ENCODE peak calls at places on chromosomes 2 and 18, in four cellular contexts. Z is HepG2, E is K562, X is GM12878. S is an unnamed sample.

GRCh38 chr2:95073856-95074662 is 47.5 kb downstream of the MRPS5 start:
- DNase-seq in E (no peak), Z (no peak), X (no peak), S (no peak)

GRCh38 chr2:156649596-156649995 is 213.4 kb downstream of the GPD2 start:
- DNase-seq in E (no peak), X (no peak), Z (no peak), S (no peak)

GRCh38 chr2:236350426-236350825 is 86.2 kb upstream of the ASB18 start:
- DNase-seq in E (no peak), X (no peak), Z (no peak), S (no peak)

GRCh38 chr2:189015378-189015777 is 41.2 kb downstream of the COL3A1 start:
- DNase-seq in X (no peak), E (no peak), Z (no peak), S (no peak)

GRCh38 chr18:49728542-49728941 is 84.8 kb downstream of the ACAA2 start:
- DNase-seq in E (peak; percentile 46), X (no peak), Z (peak; percentile 35), S (peak; percentile 63)

GRCh38 chr2:182713611-182714010 is 2.4 kb upstream of the DNAJC10 start:
- DNase-seq in X (no peak), Z (no peak), E (no peak), S (no peak)

GRCh38 chr2:223725986-223726970 is 111.1 kb downstream of the AP1S3 start:
- DNase-seq in X (no peak), E (no peak), Z (peak; percentile 37), S (no peak)

GRCh38 chr18:25231327-25231691 is 120.7 kb downstream of the ZNF521 start:
- DNase-seq in Z (no peak), E (no peak), X (no peak), S (no peak)

GRCh38 chr2:239307221-239307569 is 93.6 kb downstream of the HDAC4 start:
- DNase-seq in E (no peak), Z (no peak), X (no peak), S (no peak)

GRCh38 chr2:11750422-11750821 is 4.0 kb downstream of the LPIN1 start:
- DNase-seq in E (no peak), Z (no peak), X (peak; percentile 70), S (no peak)

DNA sequence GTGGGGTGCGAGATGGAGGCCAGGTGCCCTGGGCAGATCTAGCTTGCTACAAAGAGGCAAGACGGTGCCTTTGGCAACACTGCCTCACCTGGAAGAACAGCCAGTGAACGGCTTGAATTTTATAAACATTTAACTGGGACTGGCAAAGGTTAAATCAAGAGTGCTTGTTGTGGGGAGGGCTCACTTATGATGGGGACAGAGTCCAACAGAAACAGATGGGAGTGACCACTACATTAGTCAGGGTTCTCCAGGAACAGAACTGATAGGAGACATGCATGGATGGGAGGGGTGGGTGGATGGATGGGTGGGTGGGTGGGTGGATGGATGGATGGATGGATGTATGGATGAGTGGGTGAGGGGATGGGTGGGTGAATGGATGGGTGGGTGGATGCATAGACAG is 19.2 kb downstream of the ODC1 start:
- DNase-seq in E (no peak), Z (no peak), X (no peak), S (no peak)
- TF ChIP-seq SP1 in E (no peak), Z (no peak), X (no peak), S (no peak)

GRCh38 chr2:86015006-86015405 is 90.7 kb downstream of the POLR1A start:
- DNase-seq in E (no peak), Z (no peak), X (no peak), S (no peak)

GRCh38 chr2:86017901-86018896 is 87.5 kb downstream of the POLR1A start:
- DNase-seq in E (no peak), X (no peak), Z (no peak), S (no peak)

GRCh38 chr2:86015699-86016098 is 90.0 kb downstream of the POLR1A start:
- DNase-seq in Z (no peak), E (no peak), X (no peak), S (no peak)

GRCh38 chr2:86014493-86014892 is 91.2 kb downstream of the POLR1A start:
- DNase-seq in Z (no peak), E (no peak), X (no peak), S (no peak)

GRCh38 chr2:86016581-86016980 is 89.1 kb downstream of the POLR1A start:
- DNase-seq in Z (no peak), X (no peak), E (no peak), S (no peak)
- TF ChIP-seq BHLHE40 in Z (no peak), X (no peak), E (no peak), S (no peak)

DNA sequence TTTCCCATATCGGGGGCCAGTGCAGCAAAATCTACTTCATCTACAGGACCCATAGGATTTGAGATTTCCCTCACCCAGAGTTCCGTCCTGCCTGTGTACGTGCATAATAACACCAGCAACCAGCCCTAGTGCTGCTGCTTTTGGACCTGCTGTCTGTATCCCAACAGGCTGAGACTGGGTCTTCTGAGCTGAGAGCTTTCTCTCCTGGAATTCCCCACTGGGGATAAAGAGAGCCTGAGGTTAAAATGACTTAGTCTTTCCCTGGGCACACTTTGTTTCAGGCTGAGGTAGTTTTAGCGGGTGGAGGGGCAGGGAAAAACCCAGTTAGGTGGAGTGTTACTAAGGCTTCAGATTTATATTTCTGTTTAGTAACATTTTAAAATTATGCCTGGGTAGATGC is 62.5 kb downstream of the SERTAD2 start:
- DNase-seq in X (no peak), E (no peak), Z (no peak), S (no peak)
- TF ChIP-seq SP1 in X (no peak), E (no peak), Z (no peak), S (no peak)

GRCh38 chr2:26970244-26970927 is at the start of gene MAPRE3:
- DNase-seq in E (peak; percentile 93), Z (peak; percentile 51), X (no peak), S (peak; percentile 97)
- TF ChIP-seq BHLHE40 in E (no peak), Z (no peak), X (peak; percentile 49), S (no peak)

DNA sequence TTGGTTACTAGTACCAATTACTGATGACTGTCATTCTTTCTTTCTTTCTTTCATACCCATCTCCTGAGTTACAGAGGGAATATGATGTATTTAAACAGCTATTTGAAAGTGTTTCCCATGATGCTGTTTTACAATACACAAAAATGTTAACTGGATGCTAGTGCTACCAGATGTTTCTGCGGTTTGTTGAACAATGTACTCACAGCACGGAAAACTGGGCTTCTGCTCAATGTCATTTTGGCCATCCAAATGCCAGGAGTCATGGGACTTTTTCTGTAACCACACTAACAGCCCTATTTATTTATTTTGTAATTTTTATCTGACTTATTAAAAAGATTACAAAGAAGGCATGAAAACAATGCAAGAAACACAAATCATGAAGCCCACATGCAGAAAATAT is 313.8 kb downstream of the RIT2 start:
- DNase-seq in E (no peak), X (no peak), Z (no peak), S (no peak)
- TF ChIP-seq SP1 in E (no peak), X (no peak), Z (no peak), S (no peak)

DNA sequence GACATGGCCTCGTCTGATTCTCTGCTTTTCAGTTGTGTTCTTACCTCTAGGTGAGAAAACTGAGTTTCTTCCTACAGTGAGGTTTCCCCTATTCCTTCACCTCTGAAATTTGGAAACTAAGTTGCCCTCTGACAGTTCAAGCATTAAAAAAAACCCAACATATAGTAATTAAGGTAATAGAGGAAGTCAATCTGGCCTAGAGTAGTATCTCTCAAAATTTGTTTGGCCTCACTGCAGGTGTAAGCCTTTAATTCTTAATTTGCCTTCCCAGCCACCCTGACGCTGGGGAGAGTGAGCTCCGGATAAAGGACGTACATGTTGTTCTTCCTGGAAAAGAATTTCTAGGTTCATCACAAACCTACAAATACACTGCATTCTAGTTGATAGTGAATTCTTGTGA is 1.4 kb downstream of the CAD start:
- DNase-seq in X (no peak), E (no peak), Z (no peak), S (no peak)
- TF ChIP-seq BHLHE40 in X (no peak), E (no peak), Z (no peak), S (no peak)

DNA sequence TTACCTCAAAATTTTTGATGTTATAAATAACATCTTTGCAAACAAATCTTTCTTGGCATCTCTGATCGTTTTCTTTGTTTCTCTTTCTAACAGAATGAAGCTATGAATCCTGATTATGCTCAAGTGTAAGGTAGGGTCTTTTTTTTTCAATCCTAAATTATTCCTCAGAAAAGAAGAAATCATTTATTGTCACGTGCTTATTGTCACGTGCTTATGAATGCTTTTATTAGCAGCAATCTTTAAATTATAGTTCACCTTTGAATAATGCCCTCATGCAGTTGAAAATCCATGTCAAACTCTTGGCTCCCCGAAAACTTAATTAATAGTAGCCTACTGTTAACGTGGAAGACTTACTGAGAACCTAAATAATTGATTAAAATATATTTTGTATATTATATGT is 39.2 kb upstream of the EPAS1 start:
- DNase-seq in X (no peak), E (no peak), Z (no peak), S (no peak)
- TF ChIP-seq SP1 in X (no peak), E (no peak), Z (no peak), S (no peak)

GRCh38 chr2:173984866-173985588 is 19.9 kb upstream of the SP3 start:
- DNase-seq in X (no peak), E (no peak), Z (no peak), S (no peak)
- TF ChIP-seq BHLHE40 in X (no peak), E (no peak), Z (no peak), S (no peak)